ENCODE peak calls at places on chromosomes 4 and X, in seven cellular contexts. One of them, this sample, is unnamed.

GRCh38 chr4:4759883-4760282 is 99.6 kb upstream of the MSX1 start:
- DNase-seq in naive thymus-derived CD4-positive, alpha-beta T cell: no peak
- DNase-seq in heart right ventricle: no peak
- DNase-seq in GM12865: no peak
- DNase-seq in HFF-Myc: no peak
- DNase-seq in fibroblast of lung: no peak
- DNase-seq in ascending aorta: no peak
- DNase-seq in this sample: no peak

GRCh38 chrX:22041931-22042530 is 9.9 kb downstream of the PHEX start:
- DNase-seq in ascending aorta: no peak
- DNase-seq in GM12865: no peak
- DNase-seq in heart right ventricle: no peak
- DNase-seq in HFF-Myc: no peak
- DNase-seq in naive thymus-derived CD4-positive, alpha-beta T cell: no peak
- DNase-seq in fibroblast of lung: no peak
- DNase-seq in this sample: no peak

GRCh38 chrX:96752776-96753175 is 68.1 kb downstream of the DIAPH2 start:
- DNase-seq in fibroblast of lung: peak
- DNase-seq in HFF-Myc: no peak
- DNase-seq in GM12865: no peak
- DNase-seq in naive thymus-derived CD4-positive, alpha-beta T cell: no peak
- DNase-seq in heart right ventricle: no peak
- DNase-seq in ascending aorta: no peak
- DNase-seq in this sample: no peak

GRCh38 chrX:132092439-132093065 is 35.3 kb downstream of the FRMD7 start:
- DNase-seq in naive thymus-derived CD4-positive, alpha-beta T cell: peak
- DNase-seq in HFF-Myc: peak
- DNase-seq in fibroblast of lung: peak
- DNase-seq in ascending aorta: peak
- DNase-seq in heart right ventricle: peak
- DNase-seq in GM12865: peak
- DNase-seq in this sample: peak

GRCh38 chrX:43973249-43973672 is at the start of gene NDP:
- DNase-seq in heart right ventricle: no peak
- DNase-seq in GM12865: no peak
- DNase-seq in HFF-Myc: no peak
- DNase-seq in naive thymus-derived CD4-positive, alpha-beta T cell: no peak
- DNase-seq in fibroblast of lung: peak
- DNase-seq in ascending aorta: no peak
- DNase-seq in this sample: no peak

GRCh38 chr4:55613621-55614020 is 21.6 kb upstream of the PDCL2 start:
- DNase-seq in HFF-Myc: no peak
- DNase-seq in naive thymus-derived CD4-positive, alpha-beta T cell: no peak
- DNase-seq in GM12865: no peak
- DNase-seq in fibroblast of lung: no peak
- DNase-seq in heart right ventricle: no peak
- DNase-seq in ascending aorta: no peak
- DNase-seq in this sample: no peak

GRCh38 chr4:25160714-25161598 is 707 bp upstream of the SEPSECS start:
- DNase-seq in ascending aorta: no peak
- DNase-seq in heart right ventricle: peak
- DNase-seq in GM12865: no peak
- DNase-seq in naive thymus-derived CD4-positive, alpha-beta T cell: no peak
- DNase-seq in HFF-Myc: peak
- DNase-seq in fibroblast of lung: peak
- DNase-seq in this sample: no peak

GRCh38 chr4:55397024-55397520 is 1.3 kb downstream of the TMEM165 start:
- DNase-seq in GM12865: peak
- DNase-seq in HFF-Myc: no peak
- DNase-seq in ascending aorta: peak
- DNase-seq in fibroblast of lung: no peak
- DNase-seq in heart right ventricle: peak
- DNase-seq in naive thymus-derived CD4-positive, alpha-beta T cell: no peak
- DNase-seq in this sample: no peak

GRCh38 chr4:158859661-158860060 is 90.8 kb downstream of the FNIP2 start:
- DNase-seq in naive thymus-derived CD4-positive, alpha-beta T cell: no peak
- DNase-seq in ascending aorta: no peak
- DNase-seq in heart right ventricle: no peak
- DNase-seq in GM12865: no peak
- DNase-seq in HFF-Myc: no peak
- DNase-seq in fibroblast of lung: peak
- DNase-seq in this sample: no peak

GRCh38 chr4:158860856-158861255 is 92.0 kb downstream of the FNIP2 start:
- DNase-seq in GM12865: peak
- DNase-seq in heart right ventricle: no peak
- DNase-seq in naive thymus-derived CD4-positive, alpha-beta T cell: no peak
- DNase-seq in ascending aorta: no peak
- DNase-seq in HFF-Myc: no peak
- DNase-seq in fibroblast of lung: no peak
- DNase-seq in this sample: no peak

GRCh38 chr4:158863296-158863695 is 94.5 kb downstream of the FNIP2 start:
- DNase-seq in fibroblast of lung: no peak
- DNase-seq in heart right ventricle: no peak
- DNase-seq in GM12865: no peak
- DNase-seq in ascending aorta: no peak
- DNase-seq in naive thymus-derived CD4-positive, alpha-beta T cell: no peak
- DNase-seq in HFF-Myc: no peak
- DNase-seq in this sample: no peak

GRCh38 chr4:158861766-158862165 is 92.9 kb downstream of the FNIP2 start:
- DNase-seq in ascending aorta: no peak
- DNase-seq in GM12865: peak
- DNase-seq in HFF-Myc: no peak
- DNase-seq in heart right ventricle: no peak
- DNase-seq in fibroblast of lung: no peak
- DNase-seq in naive thymus-derived CD4-positive, alpha-beta T cell: no peak
- DNase-seq in this sample: no peak

DNA sequence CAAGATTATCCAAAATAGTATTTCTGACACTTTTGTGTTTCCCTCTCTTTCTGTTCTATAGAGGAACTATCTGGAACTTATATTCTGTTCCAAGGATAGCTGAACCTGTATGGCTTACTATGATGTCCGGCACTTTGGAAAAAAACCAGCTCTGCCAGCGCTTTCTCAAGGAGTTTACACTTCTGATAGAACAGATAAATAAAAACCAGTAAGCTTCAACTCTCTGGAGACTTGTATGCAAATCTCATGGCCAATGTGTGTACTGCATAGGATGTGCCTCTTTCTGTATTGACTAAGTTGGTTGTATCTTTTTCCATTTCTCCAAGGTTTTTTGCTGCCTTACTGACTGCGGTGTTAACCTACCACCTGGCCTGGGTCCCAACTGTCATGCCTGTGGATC is 92.5 kb downstream of the FNIP2 start:
- DNase-seq in heart right ventricle: no peak
- DNase-seq in ascending aorta: no peak
- DNase-seq in naive thymus-derived CD4-positive, alpha-beta T cell: no peak
- DNase-seq in HFF-Myc: no peak
- DNase-seq in GM12865: peak
- DNase-seq in fibroblast of lung: no peak
- DNase-seq in this sample: no peak
- H3K4me3 ChIP-seq in heart right ventricle: no peak
- H3K4me3 ChIP-seq in ascending aorta: no peak
- H3K4me3 ChIP-seq in naive thymus-derived CD4-positive, alpha-beta T cell: no peak
- H3K4me3 ChIP-seq in HFF-Myc: no peak
- H3K4me3 ChIP-seq in GM12865: peak
- H3K4me3 ChIP-seq in fibroblast of lung: no peak
- H3K4me3 ChIP-seq in this sample: no peak

GRCh38 chr4:121381148-121381462 is 287 bp upstream of the QRFPR start:
- DNase-seq in GM12865: no peak
- DNase-seq in naive thymus-derived CD4-positive, alpha-beta T cell: no peak
- DNase-seq in HFF-Myc: no peak
- DNase-seq in fibroblast of lung: no peak
- DNase-seq in heart right ventricle: no peak
- DNase-seq in ascending aorta: no peak
- DNase-seq in this sample: no peak

GRCh38 chr4:121376541-121376940 is 4.3 kb downstream of the QRFPR start:
- DNase-seq in HFF-Myc: no peak
- DNase-seq in naive thymus-derived CD4-positive, alpha-beta T cell: no peak
- DNase-seq in fibroblast of lung: no peak
- DNase-seq in GM12865: no peak
- DNase-seq in heart right ventricle: no peak
- DNase-seq in ascending aorta: no peak
- DNase-seq in this sample: no peak

GRCh38 chr4:121379276-121379675 is 1.5 kb downstream of the QRFPR start:
- DNase-seq in GM12865: no peak
- DNase-seq in naive thymus-derived CD4-positive, alpha-beta T cell: no peak
- DNase-seq in ascending aorta: no peak
- DNase-seq in HFF-Myc: no peak
- DNase-seq in fibroblast of lung: no peak
- DNase-seq in heart right ventricle: no peak
- DNase-seq in this sample: no peak

GRCh38 chr4:121377065-121377464 is 3.8 kb downstream of the QRFPR start:
- DNase-seq in fibroblast of lung: no peak
- DNase-seq in heart right ventricle: no peak
- DNase-seq in ascending aorta: no peak
- DNase-seq in HFF-Myc: no peak
- DNase-seq in naive thymus-derived CD4-positive, alpha-beta T cell: no peak
- DNase-seq in GM12865: no peak
- DNase-seq in this sample: no peak

DNA sequence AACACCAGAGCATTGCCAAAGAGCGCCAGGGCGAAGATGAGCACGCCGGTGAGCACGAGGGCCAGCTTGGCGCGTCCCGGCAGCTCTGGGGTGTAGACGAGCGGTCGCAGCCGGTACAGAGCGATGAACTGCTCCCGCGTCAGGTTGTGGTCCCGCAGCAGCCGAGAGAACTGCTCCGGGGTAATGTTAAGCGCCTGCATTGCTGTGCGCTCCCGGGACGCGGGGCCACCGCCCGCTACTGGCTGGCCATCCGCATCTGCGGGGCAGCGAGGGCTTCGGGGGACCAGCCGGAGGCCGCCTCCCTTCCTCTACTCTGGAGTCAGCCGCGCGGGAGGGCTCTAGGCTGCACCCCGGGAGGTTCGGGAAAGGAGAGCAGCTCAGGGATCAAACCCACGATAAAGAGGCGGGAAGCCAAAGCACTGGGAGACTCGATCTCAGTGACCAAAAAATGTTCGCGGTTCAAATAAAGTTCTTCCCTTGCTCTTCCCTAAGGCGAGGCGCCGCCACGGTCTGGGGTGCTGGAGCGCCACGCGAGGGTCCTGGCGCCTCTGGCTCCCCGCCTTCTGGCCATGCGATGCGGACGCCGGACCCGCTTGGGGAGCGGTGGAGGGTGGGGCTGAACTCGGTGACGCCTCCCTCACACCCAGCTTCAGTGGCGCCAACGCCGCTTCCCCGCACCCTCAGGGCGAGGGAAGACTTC is at the start of gene QRFPR:
- DNase-seq in GM12865: no peak
- DNase-seq in ascending aorta: no peak
- DNase-seq in HFF-Myc: no peak
- DNase-seq in naive thymus-derived CD4-positive, alpha-beta T cell: no peak
- DNase-seq in fibroblast of lung: peak
- DNase-seq in heart right ventricle: peak
- DNase-seq in this sample: no peak
- H3K4me3 ChIP-seq in GM12865: no peak
- H3K4me3 ChIP-seq in ascending aorta: peak
- H3K4me3 ChIP-seq in HFF-Myc: peak
- H3K4me3 ChIP-seq in naive thymus-derived CD4-positive, alpha-beta T cell: no peak
- H3K4me3 ChIP-seq in fibroblast of lung: peak
- H3K4me3 ChIP-seq in heart right ventricle: peak
- H3K4me3 ChIP-seq in this sample: no peak

DNA sequence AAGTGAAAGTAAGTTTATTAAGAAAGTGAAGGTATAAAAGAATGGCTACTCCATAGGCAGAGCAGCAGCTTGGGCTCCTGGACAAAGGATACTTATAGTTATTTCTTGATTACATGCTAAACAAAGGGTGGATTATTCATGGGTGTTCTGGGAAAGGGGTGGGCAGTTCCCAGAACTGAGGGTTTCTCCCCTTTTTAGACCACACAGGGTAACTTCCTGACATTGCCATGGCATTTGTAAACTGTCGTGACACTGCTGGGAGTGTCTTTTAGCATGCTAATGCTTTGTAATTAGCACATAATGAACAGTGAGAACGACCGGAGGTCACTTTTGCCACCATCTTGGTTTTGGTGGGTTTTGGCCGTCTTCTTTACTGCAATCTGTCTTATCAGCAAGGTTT is 557.6 kb downstream of the SPRY1 start:
- DNase-seq in ascending aorta: no peak
- DNase-seq in GM12865: no peak
- DNase-seq in naive thymus-derived CD4-positive, alpha-beta T cell: no peak
- DNase-seq in fibroblast of lung: no peak
- DNase-seq in heart right ventricle: no peak
- DNase-seq in HFF-Myc: no peak
- DNase-seq in this sample: no peak
- H3K4me3 ChIP-seq in ascending aorta: no peak
- H3K4me3 ChIP-seq in GM12865: no peak
- H3K4me3 ChIP-seq in naive thymus-derived CD4-positive, alpha-beta T cell: no peak
- H3K4me3 ChIP-seq in fibroblast of lung: no peak
- H3K4me3 ChIP-seq in heart right ventricle: no peak
- H3K4me3 ChIP-seq in HFF-Myc: no peak
- H3K4me3 ChIP-seq in this sample: no peak

DNA sequence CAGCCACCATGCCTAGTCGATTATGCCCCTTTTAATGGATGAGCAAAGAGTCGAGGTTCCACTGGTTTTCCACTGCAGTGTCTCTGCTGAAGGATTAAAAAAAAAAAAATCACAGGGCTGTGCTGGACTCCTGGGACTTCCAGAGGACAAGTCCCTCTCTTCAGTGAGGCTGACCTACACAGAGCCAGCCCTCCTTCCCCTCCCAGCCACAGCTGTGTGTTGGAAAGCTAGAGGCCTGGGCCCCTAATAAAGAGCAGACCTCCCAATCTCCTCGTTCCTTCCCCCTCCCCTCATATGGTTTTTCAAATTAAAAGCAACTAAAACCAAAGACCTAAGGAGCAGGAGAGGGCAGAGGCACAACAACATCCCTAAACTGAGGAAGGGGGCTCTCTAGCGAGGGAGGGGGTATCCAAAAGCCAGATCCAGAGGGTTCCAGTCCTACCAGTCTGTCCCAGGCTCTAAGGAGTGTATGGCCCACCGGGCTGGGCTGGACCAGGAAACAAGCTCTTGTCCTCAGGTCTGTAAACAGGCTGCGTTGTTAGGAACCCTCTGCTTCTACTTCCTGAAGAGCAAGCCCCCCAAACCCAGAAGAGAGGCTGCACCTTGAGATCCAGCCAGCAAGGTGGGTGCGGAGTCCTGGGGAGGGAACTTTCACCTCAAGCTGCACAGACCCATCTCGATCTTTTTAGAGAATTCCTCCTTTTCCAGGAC is 4.0 kb upstream of the PDGFRA start:
- DNase-seq in naive thymus-derived CD4-positive, alpha-beta T cell: no peak
- DNase-seq in GM12865: no peak
- DNase-seq in HFF-Myc: no peak
- DNase-seq in fibroblast of lung: no peak
- DNase-seq in heart right ventricle: no peak
- DNase-seq in ascending aorta: no peak
- DNase-seq in this sample: no peak
- H3K4me3 ChIP-seq in naive thymus-derived CD4-positive, alpha-beta T cell: no peak
- H3K4me3 ChIP-seq in GM12865: no peak
- H3K4me3 ChIP-seq in HFF-Myc: peak
- H3K4me3 ChIP-seq in fibroblast of lung: no peak
- H3K4me3 ChIP-seq in heart right ventricle: no peak
- H3K4me3 ChIP-seq in ascending aorta: no peak
- H3K4me3 ChIP-seq in this sample: no peak

GRCh38 chr4:38672247-38673071 is 8.5 kb downstream of the KLF3 start:
- DNase-seq in heart right ventricle: no peak
- DNase-seq in naive thymus-derived CD4-positive, alpha-beta T cell: no peak
- DNase-seq in fibroblast of lung: no peak
- DNase-seq in HFF-Myc: no peak
- DNase-seq in ascending aorta: no peak
- DNase-seq in GM12865: no peak
- DNase-seq in this sample: no peak
- H3K4me3 ChIP-seq in heart right ventricle: no peak
- H3K4me3 ChIP-seq in naive thymus-derived CD4-positive, alpha-beta T cell: no peak
- H3K4me3 ChIP-seq in fibroblast of lung: no peak
- H3K4me3 ChIP-seq in HFF-Myc: no peak
- H3K4me3 ChIP-seq in ascending aorta: peak
- H3K4me3 ChIP-seq in GM12865: no peak
- H3K4me3 ChIP-seq in this sample: no peak

GRCh38 chr4:173528378-173529321 is 1.4 kb downstream of the HAND2 start:
- DNase-seq in HFF-Myc: no peak
- DNase-seq in heart right ventricle: no peak
- DNase-seq in naive thymus-derived CD4-positive, alpha-beta T cell: no peak
- DNase-seq in ascending aorta: peak
- DNase-seq in GM12865: no peak
- DNase-seq in fibroblast of lung: no peak
- DNase-seq in this sample: no peak
- H3K4me3 ChIP-seq in HFF-Myc: peak
- H3K4me3 ChIP-seq in heart right ventricle: peak
- H3K4me3 ChIP-seq in naive thymus-derived CD4-positive, alpha-beta T cell: no peak
- H3K4me3 ChIP-seq in ascending aorta: peak
- H3K4me3 ChIP-seq in GM12865: no peak
- H3K4me3 ChIP-seq in fibroblast of lung: peak
- H3K4me3 ChIP-seq in this sample: no peak